ENCODE peak calls at places on chromosomes 1 and 21, in nine cellular contexts. W, O, X, C, R, F, S, V and G are unnamed samples.
A peak's percentile ranks its signal among the peaks of the same experiment; 100 is the strongest.

GRCh38 chr1:113881661-113882060 is 5.7 kb downstream of the BCL2L15 start:
- DNase-seq in W (no peak), O (no peak), X (no peak), C (no peak), R (no peak), F (no peak), S (no peak), V (no peak), G (no peak)

GRCh38 chr1:203283597-203283996 is 21.7 kb upstream of the BTG2 start:
- DNase-seq in W (no peak), O (no peak), X (no peak), C (no peak), R (no peak), F (no peak), S (no peak), V (no peak), G (no peak)

GRCh38 chr21:16072692-16073091 is 342.9 kb downstream of the USP25 start:
- DNase-seq in W (peak; percentile 89), O (no peak), X (no peak), C (peak; percentile 99), R (no peak), F (peak; percentile 74), S (no peak), V (no peak), G (no peak)

GRCh38 chr21:36882776-36883175 is 83.7 kb downstream of the HLCS start:
- DNase-seq in W (no peak), O (no peak), X (no peak), C (peak; percentile 40), R (no peak), F (no peak), S (no peak), V (peak; percentile 29), G (no peak)

GRCh38 chr1:77068013-77068412 is 151.2 kb downstream of the PIGK start:
- DNase-seq in W (no peak), O (no peak), X (no peak), C (no peak), R (no peak), F (no peak), S (no peak), V (no peak), G (no peak)

GRCh38 chr1:8397511-8397910 is 79.6 kb downstream of the SLC45A1 start:
- DNase-seq in W (no peak), O (no peak), X (no peak), C (peak; percentile 85), R (no peak), F (peak; percentile 25), S (no peak), V (no peak), G (no peak)

GRCh38 chr1:21815724-21816311 is 3.8 kb downstream of the LDLRAD2 start:
- DNase-seq in W (no peak), O (no peak), X (no peak), C (no peak), R (no peak), F (no peak), S (no peak), V (no peak), G (no peak)

GRCh38 chr1:19067187-19067911 is 110.9 kb upstream of the IFFO2 start:
- DNase-seq in W (no peak), O (peak; percentile 41), X (no peak), C (no peak), R (no peak), F (no peak), S (peak; percentile 72), V (no peak), G (no peak)

GRCh38 chr21:46021978-46022544 is 40.5 kb downstream of the COL6A1 start:
- DNase-seq in W (no peak), O (no peak), X (no peak), C (no peak), R (no peak), F (no peak), S (no peak), V (peak; percentile 93), G (peak; percentile 48)

GRCh38 chr1:45012639-45013278 is 705 bp downstream of the UROD start:
- DNase-seq in W (peak; percentile 83), O (peak; percentile 27), X (peak; percentile 91), C (peak; percentile 61), R (no peak), F (peak; percentile 34), S (peak; percentile 82), V (peak; percentile 82), G (peak; percentile 53)

GRCh38 chr1:36562181-36562685 is 79.5 kb upstream of the CSF3R start:
- DNase-seq in W (no peak), O (no peak), X (no peak), C (no peak), R (no peak), F (no peak), S (no peak), V (no peak), G (no peak)

GRCh38 chr1:229989591-229990248 is 77.3 kb upstream of the GALNT2 start:
- DNase-seq in W (no peak), O (no peak), X (no peak), C (no peak), R (no peak), F (no peak), S (no peak), V (no peak), G (no peak)

GRCh38 chr1:117537291-117537920 is 68.4 kb upstream of the TENT5C start:
- DNase-seq in W (no peak), O (no peak), X (peak; percentile 88), C (no peak), R (no peak), F (no peak), S (peak; percentile 74), V (no peak), G (peak; percentile 62)

GRCh38 chr1:19073311-19074186 is 117.1 kb upstream of the IFFO2 start:
- DNase-seq in W (no peak), O (no peak), X (no peak), C (no peak), R (no peak), F (no peak), S (no peak), V (no peak), G (no peak)

GRCh38 chr1:154329551-154330131 is 4.3 kb downstream of the ATP8B2 start:
- DNase-seq in W (peak; percentile 24), O (no peak), X (no peak), C (no peak), R (no peak), F (no peak), S (no peak), V (no peak), G (no peak)

GRCh38 chr1:54409156-54410142 is 3.3 kb upstream of the SSBP3 start:
- DNase-seq in W (no peak), O (no peak), X (no peak), C (no peak), R (no peak), F (no peak), S (no peak), V (no peak), G (peak; percentile 76)

GRCh38 chr1:14724697-14725096 is 126.2 kb downstream of the KAZN start:
- DNase-seq in W (no peak), O (no peak), X (no peak), C (no peak), R (no peak), F (no peak), S (no peak), V (no peak), G (no peak)

GRCh38 chr21:38404134-38404533 is 94.1 kb downstream of the ERG start:
- DNase-seq in W (no peak), O (no peak), X (no peak), C (no peak), R (no peak), F (no peak), S (no peak), V (no peak), G (no peak)

DNA sequence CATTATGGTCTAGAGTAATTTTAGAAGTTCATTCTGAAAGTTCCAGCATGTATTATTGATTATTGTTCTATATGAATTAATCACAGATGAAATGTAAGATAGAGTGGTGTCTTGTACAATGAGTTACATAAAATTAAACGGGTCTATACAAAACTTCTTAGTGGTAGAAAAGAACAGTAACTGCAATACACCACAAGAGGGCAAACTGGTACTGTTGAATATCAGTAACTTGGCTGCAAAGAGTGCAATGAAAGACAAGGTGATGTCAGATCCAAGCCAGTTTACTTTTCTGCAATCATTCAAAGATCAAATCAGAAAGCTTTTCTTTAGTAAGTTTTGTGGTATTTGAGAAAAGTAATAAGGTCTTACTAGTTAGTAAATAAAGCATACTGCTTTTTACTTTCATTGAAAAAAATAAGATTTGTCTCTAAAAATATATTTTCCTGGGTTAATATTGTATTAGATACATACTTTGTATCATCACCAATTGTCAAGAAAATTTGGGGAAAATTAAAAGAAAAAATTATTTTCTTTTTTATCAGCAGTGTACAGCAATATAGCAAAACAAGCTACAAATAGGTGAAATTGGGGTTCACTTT is 66.4 kb upstream of the BTG3 start:
- DNase-seq in W (peak; percentile 86), O (peak; percentile 33), X (no peak), C (peak; percentile 76), R (no peak), F (peak; percentile 53), S (no peak), V (no peak), G (no peak)
- H3K4me3 ChIP-seq in W (no peak overlapping the region), O (no peak overlapping the region), X (no peak overlapping the region), C (no peak overlapping the region), R (no peak overlapping the region), F (no peak overlapping the region), S (no peak overlapping the region), V (no peak overlapping the region), G (no peak overlapping the region)

GRCh38 chr1:83596331-83596730 is 402.6 kb downstream of the TTLL7 start:
- DNase-seq in W (peak; percentile 50), O (no peak), X (no peak), C (no peak), R (no peak), F (no peak), S (no peak), V (no peak), G (no peak)
- H3K4me3 ChIP-seq in W (no peak overlapping the region), O (no peak overlapping the region), X (no peak overlapping the region), C (no peak overlapping the region), R (no peak overlapping the region), F (no peak overlapping the region), S (no peak overlapping the region), V (no peak overlapping the region), G (no peak overlapping the region)

DNA sequence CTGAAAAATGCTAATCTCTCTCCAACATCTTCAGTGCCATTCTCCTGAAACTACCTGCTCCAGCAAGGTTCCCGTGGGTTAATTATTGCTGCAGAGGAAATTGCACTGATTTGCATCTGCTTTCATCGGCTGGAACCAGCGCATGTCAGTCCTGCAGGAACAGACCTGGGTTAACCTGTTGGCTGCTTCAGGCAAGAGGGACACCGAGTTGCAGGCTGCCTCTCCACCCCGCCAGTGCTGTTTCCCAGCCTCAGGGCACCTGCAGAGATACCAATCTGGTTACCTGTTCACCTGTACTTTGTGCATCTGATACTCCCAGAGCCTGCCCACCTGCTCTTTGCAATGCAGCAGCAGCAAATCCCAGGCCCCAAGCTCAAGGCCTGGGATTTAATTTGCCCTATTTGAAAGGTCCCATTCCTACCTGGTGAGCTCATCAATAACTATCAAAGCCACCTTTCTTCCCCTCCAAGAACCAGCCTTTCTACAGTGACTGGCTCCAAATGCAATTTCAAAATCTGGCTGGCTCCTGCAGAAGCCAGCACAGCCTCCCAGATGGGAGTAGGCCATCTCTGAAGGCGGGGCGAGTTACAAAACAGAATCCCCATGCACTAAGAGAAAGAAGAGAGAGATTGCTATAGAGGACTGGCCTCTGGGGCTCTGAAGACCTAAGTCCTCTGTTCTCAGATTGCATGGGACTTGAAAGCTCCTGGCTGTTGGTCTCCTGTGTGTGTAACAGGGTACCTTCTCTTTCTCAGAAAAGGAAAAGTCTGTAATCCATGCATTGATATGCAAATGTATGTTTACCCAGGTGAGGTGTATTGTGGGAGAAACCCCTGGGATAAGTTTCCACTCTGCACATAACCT is 67.8 kb downstream of the TOMM20 start:
- DNase-seq in W (peak; percentile 38), O (no peak), X (no peak), C (no peak), R (no peak), F (no peak), S (peak; percentile 67), V (no peak), G (peak; percentile 60)
- H3K4me3 ChIP-seq in W (no peak overlapping the region), O (no peak overlapping the region), X (no peak overlapping the region), C (no peak overlapping the region), R (no peak overlapping the region), F (no peak overlapping the region), S (no peak overlapping the region), V (no peak overlapping the region), G (no peak overlapping the region)

GRCh38 chr1:226349081-226349480 is 40.1 kb upstream of the LIN9 start:
- DNase-seq in W (no peak), O (no peak), X (no peak), C (no peak), R (no peak), F (no peak), S (no peak), V (no peak), G (no peak)
- H3K4me3 ChIP-seq in W (no peak overlapping the region), O (no peak overlapping the region), X (no peak overlapping the region), C (no peak overlapping the region), R (no peak overlapping the region), F (no peak overlapping the region), S (no peak overlapping the region), V (no peak overlapping the region), G (no peak overlapping the region)